ENCODE peak calls at places on chromosomes 2 and 18, in nine cellular contexts. P, G, F, K, Y, U, A, N and D are unnamed samples.

GRCh38 chr2:60641866-60642788 is 88.7 kb upstream of the BCL11A start:
- DNase-seq in P (no peak), G (peak), F (peak), K (peak), Y (no peak), U (peak), A (no peak), N (peak), D (peak)

GRCh38 chr2:28166956-28167355 is 225.7 kb upstream of the FOSL2 start:
- DNase-seq in P (no peak), G (no peak), F (no peak), K (no peak), Y (no peak), U (no peak), A (no peak), N (no peak), D (no peak)

GRCh38 chr2:72824224-72824842 is 1.5 kb downstream of the EXOC6B start:
- DNase-seq in P (no peak), G (no peak), F (no peak), K (no peak), Y (no peak), U (peak), A (no peak), N (no peak), D (peak)

GRCh38 chr2:84435331-84436081 is 23.6 kb downstream of the SUCLG1 start:
- DNase-seq in P (no peak), G (no peak), F (no peak), K (no peak), Y (no peak), U (no peak), A (no peak), N (no peak), D (peak)

GRCh38 chr18:44594779-44595467 is 85.8 kb upstream of the SETBP1 start:
- DNase-seq in P (no peak), G (no peak), F (no peak), K (no peak), Y (no peak), U (no peak), A (no peak), N (no peak), D (peak)

GRCh38 chr18:72601944-72602343 is 57.8 kb upstream of the CBLN2 start:
- DNase-seq in P (no peak), G (no peak), F (no peak), K (no peak), Y (no peak), U (no peak), A (no peak), N (no peak), D (no peak)

GRCh38 chr2:11835403-11835802 is 89.0 kb downstream of the LPIN1 start:
- DNase-seq in P (no peak), G (peak), F (no peak), K (no peak), Y (no peak), U (no peak), A (no peak), N (no peak), D (peak)

GRCh38 chr2:286774-287392 is 1.0 kb downstream of the ALKAL2 start:
- DNase-seq in P (no peak), G (no peak), F (no peak), K (no peak), Y (no peak), U (no peak), A (no peak), N (peak), D (no peak)

GRCh38 chr2:99285521-99285920 is 15.5 kb downstream of the LYG1 start:
- DNase-seq in P (no peak), G (no peak), F (no peak), K (no peak), Y (no peak), U (no peak), A (no peak), N (no peak), D (no peak)

GRCh38 chr2:96856776-96857673 is 791 bp downstream of the ANKRD39 start:
- DNase-seq in P (no peak), G (no peak), F (no peak), K (no peak), Y (no peak), U (no peak), A (peak), N (peak), D (peak)

GRCh38 chr18:34467059-34467458 is 242.3 kb upstream of the NOL4 start:
- DNase-seq in P (no peak), G (no peak), F (no peak), K (no peak), Y (no peak), U (no peak), A (no peak), N (no peak), D (no peak)

GRCh38 chr2:8115966-8116365 is 565.9 kb upstream of the ID2 start:
- DNase-seq in P (no peak), G (no peak), F (no peak), K (no peak), Y (no peak), U (no peak), A (no peak), N (no peak), D (no peak)

GRCh38 chr2:36483290-36483689 is 114.7 kb downstream of the FEZ2 start:
- DNase-seq in P (no peak), G (no peak), F (no peak), K (no peak), Y (no peak), U (no peak), A (no peak), N (no peak), D (no peak)

GRCh38 chr2:45131587-45131986 is 122.3 kb upstream of the SIX2 start:
- DNase-seq in P (no peak), G (no peak), F (no peak), K (no peak), Y (no peak), U (no peak), A (no peak), N (no peak), D (no peak)

GRCh38 chr2:100865819-100866462 is 46.0 kb downstream of the NPAS2 start:
- DNase-seq in P (no peak), G (no peak), F (no peak), K (no peak), Y (no peak), U (no peak), A (no peak), N (no peak), D (peak)

GRCh38 chr2:63673865-63674533 is 85.2 kb downstream of the MDH1 start:
- DNase-seq in P (no peak), G (no peak), F (no peak), K (no peak), Y (no peak), U (no peak), A (no peak), N (no peak), D (no peak)

GRCh38 chr2:237863102-237863511 is 3.7 kb downstream of the RAMP1 start:
- DNase-seq in P (no peak), G (no peak), F (no peak), K (no peak), Y (no peak), U (no peak), A (no peak), N (peak), D (no peak)

GRCh38 chr2:17010104-17010503 is 344.5 kb upstream of the CYRIA start:
- DNase-seq in P (no peak), G (no peak), F (no peak), K (no peak), Y (no peak), U (no peak), A (no peak), N (no peak), D (no peak)

GRCh38 chr2:86239326-86239725 is 40.1 kb downstream of the MRPL35 start:
- DNase-seq in P (no peak), G (no peak), F (no peak), K (no peak), Y (no peak), U (no peak), A (no peak), N (no peak), D (no peak)

GRCh38 chr2:203691149-203691548 is 15.3 kb upstream of the CD28 start:
- DNase-seq in P (no peak), G (no peak), F (no peak), K (no peak), Y (no peak), U (no peak), A (no peak), N (no peak), D (no peak)

GRCh38 chr2:6181525-6182270 is 489.5 kb downstream of the SOX11 start:
- DNase-seq in P (no peak), G (no peak), F (no peak), K (no peak), Y (no peak), U (peak), A (no peak), N (no peak), D (no peak)

GRCh38 chr2:119252186-119253113 is 28.8 kb downstream of the STEAP3 start:
- DNase-seq in P (no peak), G (no peak), F (no peak), K (no peak), Y (no peak), U (peak), A (peak), N (peak), D (peak)

GRCh38 chr2:98731709-98732349 is 897 bp upstream of the MGAT4A start:
- DNase-seq in P (no peak), G (no peak), F (no peak), K (no peak), Y (no peak), U (no peak), A (no peak), N (no peak), D (no peak)

GRCh38 chr2:108889907-108890306 is 99.1 kb downstream of the EDAR start:
- DNase-seq in P (no peak), G (no peak), F (no peak), K (no peak), Y (no peak), U (no peak), A (no peak), N (no peak), D (no peak)

GRCh38 chr2:170887496-170888265 is 41.4 kb upstream of the GORASP2 start:
- DNase-seq in P (no peak), G (no peak), F (no peak), K (no peak), Y (no peak), U (no peak), A (no peak), N (no peak), D (no peak)

GRCh38 chr2:45651415-45652089 is at the start of gene PRKCE:
- DNase-seq in P (no peak), G (no peak), F (peak), K (peak), Y (no peak), U (peak), A (peak), N (peak), D (peak)